ENCODE peak calls at places on chromosomes 4 and X, in seven cellular contexts. One of them, this sample, is unnamed.

GRCh38 chrX:63250253-63250868 is 100.8 kb downstream of the SPIN4 start:
- DNase-seq in heart left ventricle: peak
- DNase-seq in AG04450: peak
- DNase-seq in foreskin fibroblast: peak
- DNase-seq in WTC11: peak
- DNase-seq in neural progenitor cell: peak
- DNase-seq in neural crest cell: peak
- DNase-seq in this sample: peak

GRCh38 chr4:109206610-109207009 is 95.8 kb downstream of the COL25A1 start:
- DNase-seq in heart left ventricle: no peak
- DNase-seq in AG04450: no peak
- DNase-seq in foreskin fibroblast: no peak
- DNase-seq in WTC11: peak
- DNase-seq in neural progenitor cell: no peak
- DNase-seq in neural crest cell: no peak
- DNase-seq in this sample: no peak

GRCh38 chr4:183256756-183257385 is 63.2 kb downstream of the CLDN22 start:
- DNase-seq in heart left ventricle: peak
- DNase-seq in AG04450: no peak
- DNase-seq in foreskin fibroblast: peak
- DNase-seq in WTC11: peak
- DNase-seq in neural progenitor cell: peak
- DNase-seq in neural crest cell: peak
- DNase-seq in this sample: no peak

GRCh38 chrX:76520273-76521054 is 93.0 kb downstream of the MAGEE1 start:
- DNase-seq in heart left ventricle: no peak
- DNase-seq in AG04450: no peak
- DNase-seq in foreskin fibroblast: no peak
- DNase-seq in WTC11: no peak
- DNase-seq in neural progenitor cell: no peak
- DNase-seq in neural crest cell: no peak
- DNase-seq in this sample: no peak

GRCh38 chr4:109294006-109294405 is 8.5 kb downstream of the COL25A1 start:
- DNase-seq in heart left ventricle: no peak
- DNase-seq in AG04450: no peak
- DNase-seq in foreskin fibroblast: no peak
- DNase-seq in WTC11: peak
- DNase-seq in neural progenitor cell: peak
- DNase-seq in neural crest cell: no peak
- DNase-seq in this sample: no peak

GRCh38 chr4:77582151-77582550 is 23.5 kb upstream of the CXCL13 start:
- DNase-seq in heart left ventricle: no peak
- DNase-seq in AG04450: no peak
- DNase-seq in foreskin fibroblast: no peak
- DNase-seq in WTC11: no peak
- DNase-seq in neural progenitor cell: no peak
- DNase-seq in neural crest cell: no peak
- DNase-seq in this sample: no peak

GRCh38 chr4:169275180-169275579 is 4.4 kb upstream of the SH3RF1 start:
- DNase-seq in heart left ventricle: no peak
- DNase-seq in AG04450: no peak
- DNase-seq in foreskin fibroblast: no peak
- DNase-seq in WTC11: no peak
- DNase-seq in neural progenitor cell: no peak
- DNase-seq in neural crest cell: no peak
- DNase-seq in this sample: no peak

GRCh38 chr4:2060578-2061207 is 1.6 kb downstream of the NAT8L start:
- DNase-seq in heart left ventricle: no peak
- DNase-seq in AG04450: no peak
- DNase-seq in foreskin fibroblast: no peak
- DNase-seq in WTC11: peak
- DNase-seq in neural progenitor cell: peak
- DNase-seq in neural crest cell: no peak
- DNase-seq in this sample: no peak

GRCh38 chr4:104591505-104591904 is 96.8 kb upstream of the CXXC4 start:
- DNase-seq in heart left ventricle: peak
- DNase-seq in AG04450: no peak
- DNase-seq in foreskin fibroblast: no peak
- DNase-seq in WTC11: peak
- DNase-seq in neural progenitor cell: peak
- DNase-seq in neural crest cell: peak
- DNase-seq in this sample: no peak

GRCh38 chrX:110045421-110045820 is 42.5 kb downstream of the TMEM164 start:
- DNase-seq in heart left ventricle: no peak
- DNase-seq in AG04450: no peak
- DNase-seq in foreskin fibroblast: no peak
- DNase-seq in WTC11: no peak
- DNase-seq in neural progenitor cell: no peak
- DNase-seq in neural crest cell: no peak
- DNase-seq in this sample: no peak

GRCh38 chrX:53080628-53081580 is 1.3 kb upstream of the TSPYL2 start:
- DNase-seq in heart left ventricle: no peak
- DNase-seq in AG04450: no peak
- DNase-seq in foreskin fibroblast: no peak
- DNase-seq in WTC11: no peak
- DNase-seq in neural progenitor cell: peak
- DNase-seq in neural crest cell: no peak
- DNase-seq in this sample: no peak

GRCh38 chr4:76723916-76724315 is 174.0 kb downstream of the SOWAHB start:
- DNase-seq in heart left ventricle: no peak
- DNase-seq in AG04450: peak
- DNase-seq in foreskin fibroblast: peak
- DNase-seq in WTC11: no peak
- DNase-seq in neural progenitor cell: peak
- DNase-seq in neural crest cell: no peak
- DNase-seq in this sample: peak

GRCh38 chrX:22699591-22700091 is 300.1 kb upstream of the DDX53 start:
- DNase-seq in heart left ventricle: no peak
- DNase-seq in AG04450: peak
- DNase-seq in foreskin fibroblast: peak
- DNase-seq in WTC11: no peak
- DNase-seq in neural progenitor cell: no peak
- DNase-seq in neural crest cell: no peak
- DNase-seq in this sample: peak

GRCh38 chrX:10519761-10520160 is 100.6 kb downstream of the MID1 start:
- DNase-seq in heart left ventricle: no peak
- DNase-seq in AG04450: no peak
- DNase-seq in foreskin fibroblast: no peak
- DNase-seq in WTC11: no peak
- DNase-seq in neural progenitor cell: no peak
- DNase-seq in neural crest cell: no peak
- DNase-seq in this sample: no peak

GRCh38 chr4:7472443-7473013 is 37.8 kb upstream of the PSAPL1 start:
- DNase-seq in heart left ventricle: no peak
- DNase-seq in AG04450: no peak
- DNase-seq in foreskin fibroblast: no peak
- DNase-seq in WTC11: peak
- DNase-seq in neural progenitor cell: peak
- DNase-seq in neural crest cell: peak
- DNase-seq in this sample: no peak

GRCh38 chrX:132068405-132068804 is 45.3 kb downstream of the STK26 start:
- DNase-seq in heart left ventricle: no peak
- DNase-seq in AG04450: no peak
- DNase-seq in foreskin fibroblast: no peak
- DNase-seq in WTC11: no peak
- DNase-seq in neural progenitor cell: no peak
- DNase-seq in neural crest cell: no peak
- DNase-seq in this sample: no peak

GRCh38 chrX:65932173-65933084 is 107.5 kb downstream of the VSIG4 start:
- DNase-seq in heart left ventricle: no peak
- DNase-seq in AG04450: no peak
- DNase-seq in foreskin fibroblast: no peak
- DNase-seq in WTC11: peak
- DNase-seq in neural progenitor cell: peak
- DNase-seq in neural crest cell: peak
- DNase-seq in this sample: no peak

GRCh38 chr4:7403001-7403400 is 31.7 kb downstream of the PSAPL1 start:
- DNase-seq in heart left ventricle: no peak
- DNase-seq in AG04450: no peak
- DNase-seq in foreskin fibroblast: no peak
- DNase-seq in WTC11: no peak
- DNase-seq in neural progenitor cell: no peak
- DNase-seq in neural crest cell: no peak
- DNase-seq in this sample: no peak

GRCh38 chr4:144820115-144820514 is 174.2 kb downstream of the HHIP start:
- DNase-seq in heart left ventricle: no peak
- DNase-seq in AG04450: no peak
- DNase-seq in foreskin fibroblast: peak
- DNase-seq in WTC11: no peak
- DNase-seq in neural progenitor cell: no peak
- DNase-seq in neural crest cell: no peak
- DNase-seq in this sample: no peak

GRCh38 chrX:47797084-47797483 is 39.6 kb upstream of the ZNF81 start:
- DNase-seq in heart left ventricle: no peak
- DNase-seq in AG04450: no peak
- DNase-seq in foreskin fibroblast: no peak
- DNase-seq in WTC11: no peak
- DNase-seq in neural progenitor cell: no peak
- DNase-seq in neural crest cell: no peak
- DNase-seq in this sample: no peak

GRCh38 chrX:18422325-18422724 is 3.1 kb upstream of the CDKL5 start:
- DNase-seq in heart left ventricle: no peak
- DNase-seq in AG04450: peak
- DNase-seq in foreskin fibroblast: peak
- DNase-seq in WTC11: no peak
- DNase-seq in neural progenitor cell: no peak
- DNase-seq in neural crest cell: no peak
- DNase-seq in this sample: peak

GRCh38 chrX:22634081-22634480 is 361.4 kb downstream of the CBLL2 start:
- DNase-seq in heart left ventricle: no peak
- DNase-seq in AG04450: peak
- DNase-seq in foreskin fibroblast: peak
- DNase-seq in WTC11: no peak
- DNase-seq in neural progenitor cell: no peak
- DNase-seq in neural crest cell: no peak
- DNase-seq in this sample: no peak

GRCh38 chr4:22391548-22391947 is 124.3 kb downstream of the ADGRA3 start:
- DNase-seq in heart left ventricle: no peak
- DNase-seq in AG04450: peak
- DNase-seq in foreskin fibroblast: peak
- DNase-seq in WTC11: no peak
- DNase-seq in neural progenitor cell: no peak
- DNase-seq in neural crest cell: no peak
- DNase-seq in this sample: peak

GRCh38 chrX:64580035-64580434 is 184.8 kb upstream of the MTMR8 start:
- DNase-seq in heart left ventricle: no peak
- DNase-seq in AG04450: no peak
- DNase-seq in foreskin fibroblast: no peak
- DNase-seq in WTC11: peak
- DNase-seq in neural progenitor cell: peak
- DNase-seq in neural crest cell: no peak
- DNase-seq in this sample: no peak

GRCh38 chrX:150361070-150361776 is 1.9 kb upstream of the MAMLD1 start:
- DNase-seq in heart left ventricle: no peak
- DNase-seq in AG04450: no peak
- DNase-seq in foreskin fibroblast: no peak
- DNase-seq in WTC11: peak
- DNase-seq in neural progenitor cell: peak
- DNase-seq in neural crest cell: no peak
- DNase-seq in this sample: no peak

GRCh38 chr4:19486400-19486799 is 765.3 kb upstream of the SLIT2 start:
- DNase-seq in heart left ventricle: no peak
- DNase-seq in AG04450: no peak
- DNase-seq in foreskin fibroblast: no peak
- DNase-seq in WTC11: no peak
- DNase-seq in neural progenitor cell: peak
- DNase-seq in neural crest cell: no peak
- DNase-seq in this sample: no peak
- TF ChIP-seq CTCF in heart left ventricle: no peak
- TF ChIP-seq CTCF in AG04450: no peak
- TF ChIP-seq CTCF in foreskin fibroblast: no peak
- TF ChIP-seq CTCF in WTC11: no peak
- TF ChIP-seq CTCF in neural progenitor cell: peak
- TF ChIP-seq CTCF in neural crest cell: no peak
- TF ChIP-seq CTCF in this sample: no peak

GRCh38 chrX:68697036-68697435 is 49.6 kb downstream of the STARD8 start:
- DNase-seq in heart left ventricle: no peak
- DNase-seq in AG04450: no peak
- DNase-seq in foreskin fibroblast: no peak
- DNase-seq in WTC11: no peak
- DNase-seq in neural progenitor cell: no peak
- DNase-seq in neural crest cell: no peak
- DNase-seq in this sample: no peak

GRCh38 chrX:68697465-68698125 is 50.1 kb downstream of the STARD8 start:
- DNase-seq in heart left ventricle: no peak
- DNase-seq in AG04450: no peak
- DNase-seq in foreskin fibroblast: no peak
- DNase-seq in WTC11: no peak
- DNase-seq in neural progenitor cell: no peak
- DNase-seq in neural crest cell: no peak
- DNase-seq in this sample: no peak

GRCh38 chrX:68699960-68700746 is 52.7 kb downstream of the STARD8 start:
- DNase-seq in heart left ventricle: no peak
- DNase-seq in AG04450: no peak
- DNase-seq in foreskin fibroblast: peak
- DNase-seq in WTC11: no peak
- DNase-seq in neural progenitor cell: no peak
- DNase-seq in neural crest cell: no peak
- DNase-seq in this sample: no peak

GRCh38 chrX:68696267-68696666 is 48.8 kb downstream of the STARD8 start:
- DNase-seq in heart left ventricle: no peak
- DNase-seq in AG04450: no peak
- DNase-seq in foreskin fibroblast: no peak
- DNase-seq in WTC11: no peak
- DNase-seq in neural progenitor cell: no peak
- DNase-seq in neural crest cell: no peak
- DNase-seq in this sample: no peak

DNA sequence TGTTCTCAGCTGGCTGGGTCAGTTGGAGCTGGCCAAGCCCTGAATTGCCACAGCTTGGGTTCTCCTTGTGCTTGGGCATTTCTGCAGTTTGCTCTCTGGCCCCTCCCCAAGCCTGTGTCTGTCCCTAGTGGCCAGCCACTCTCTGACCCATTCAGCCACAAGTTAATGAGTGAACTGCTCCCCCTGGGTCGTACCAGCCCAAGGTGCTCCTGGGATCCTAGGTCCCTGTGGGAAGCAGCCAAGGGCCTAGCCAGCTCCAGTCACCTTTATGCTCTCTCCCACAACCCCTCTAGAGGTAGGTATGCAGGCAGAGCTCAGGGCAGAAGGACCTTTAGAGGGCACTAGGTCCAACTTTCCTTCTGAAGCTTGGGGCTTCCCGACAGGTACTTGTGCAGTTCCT is 51.5 kb downstream of the STARD8 start:
- DNase-seq in heart left ventricle: no peak
- DNase-seq in AG04450: no peak
- DNase-seq in foreskin fibroblast: no peak
- DNase-seq in WTC11: no peak
- DNase-seq in neural progenitor cell: no peak
- DNase-seq in neural crest cell: no peak
- DNase-seq in this sample: no peak
- TF ChIP-seq CTCF in heart left ventricle: no peak
- TF ChIP-seq CTCF in AG04450: no peak
- TF ChIP-seq CTCF in foreskin fibroblast: no peak
- TF ChIP-seq CTCF in WTC11: no peak
- TF ChIP-seq CTCF in neural progenitor cell: no peak
- TF ChIP-seq CTCF in neural crest cell: no peak
- TF ChIP-seq CTCF in this sample: no peak

GRCh38 chrX:85052636-85053343 is 49.1 kb downstream of the APOOL start:
- DNase-seq in heart left ventricle: no peak
- DNase-seq in AG04450: peak
- DNase-seq in foreskin fibroblast: peak
- DNase-seq in WTC11: no peak
- DNase-seq in neural progenitor cell: no peak
- DNase-seq in neural crest cell: no peak
- DNase-seq in this sample: peak
- TF ChIP-seq CTCF in heart left ventricle: peak
- TF ChIP-seq CTCF in AG04450: peak
- TF ChIP-seq CTCF in foreskin fibroblast: no peak
- TF ChIP-seq CTCF in WTC11: no peak
- TF ChIP-seq CTCF in neural progenitor cell: peak
- TF ChIP-seq CTCF in neural crest cell: peak
- TF ChIP-seq CTCF in this sample: peak

GRCh38 chrX:153438522-153438921 is 7.3 kb downstream of the TREX2 start:
- DNase-seq in heart left ventricle: no peak
- DNase-seq in AG04450: no peak
- DNase-seq in foreskin fibroblast: no peak
- DNase-seq in WTC11: no peak
- DNase-seq in neural progenitor cell: peak
- DNase-seq in neural crest cell: no peak
- DNase-seq in this sample: no peak
- TF ChIP-seq CTCF in heart left ventricle: peak
- TF ChIP-seq CTCF in AG04450: peak
- TF ChIP-seq CTCF in foreskin fibroblast: peak
- TF ChIP-seq CTCF in WTC11: no peak
- TF ChIP-seq CTCF in neural progenitor cell: peak
- TF ChIP-seq CTCF in neural crest cell: peak
- TF ChIP-seq CTCF in this sample: peak